ENCODE peak calls at places on chromosomes 5 and 9, in seven cellular contexts. J, A, P, Y, C, F and I are unnamed samples.
A peak's percentile ranks its signal among the peaks of the same experiment; 100 is the strongest.

GRCh38 chr9:9749591-9749990 is 863.2 kb downstream of the PTPRD start:
- DNase-seq in C (no peak), F (no peak), P (no peak), Y (no peak), A (no peak), J (no peak), I (no peak)

GRCh38 chr5:150519560-150519945 is 11.6 kb downstream of the NDST1 start:
- DNase-seq in A (no peak), C (no peak), J (no peak), P (no peak), F (no peak), Y (no peak), I (no peak)

GRCh38 chr5:143140492-143141231 is 262.8 kb downstream of the NR3C1 start:
- DNase-seq in F (no peak), J (no peak), Y (no peak), A (no peak), P (no peak), C (no peak), I (no peak)

GRCh38 chr9:107684224-107684623 is 194.7 kb upstream of the KLF4 start:
- DNase-seq in F (no peak), J (no peak), C (peak; percentile 60), P (no peak), Y (no peak), A (peak; percentile 1), I (no peak)

GRCh38 chr9:4126184-4126865 is 173.5 kb downstream of the GLIS3 start:
- DNase-seq in A (no peak), P (no peak), J (no peak), C (no peak), F (no peak), Y (no peak), I (no peak)

GRCh38 chr5:116378007-116378831 is 196.4 kb downstream of the SEMA6A start:
- DNase-seq in F (no peak), C (no peak), A (no peak), Y (no peak), J (no peak), P (no peak), I (no peak)

GRCh38 chr5:138912093-138912492 is 37.0 kb upstream of the LRRTM2 start:
- DNase-seq in Y (no peak), P (no peak), C (no peak), J (no peak), A (no peak), F (no peak), I (no peak)

GRCh38 chr5:179154346-179154990 is 94.3 kb downstream of the ZNF354C start:
- DNase-seq in Y (peak; percentile 64), A (no peak), F (no peak), J (peak; percentile 51), C (no peak), P (no peak), I (peak; percentile 58)

GRCh38 chr5:58786035-58786434 is 203.2 kb downstream of the RAB3C start:
- DNase-seq in J (no peak), C (no peak), Y (no peak), P (no peak), F (no peak), A (no peak), I (no peak)

GRCh38 chr5:34698109-34698419 is 41.9 kb downstream of the RAI14 start:
- DNase-seq in P (no peak), F (no peak), Y (no peak), A (no peak), J (no peak), C (no peak), I (no peak)

GRCh38 chr5:34697308-34698108 is 41.4 kb downstream of the RAI14 start:
- DNase-seq in A (no peak), Y (no peak), F (no peak), P (no peak), J (no peak), C (no peak), I (no peak)

GRCh38 chr5:34692781-34693180 is 36.7 kb downstream of the RAI14 start:
- DNase-seq in F (no peak), C (no peak), P (no peak), A (no peak), Y (no peak), J (no peak), I (no peak)

GRCh38 chr5:34694012-34694411 is 37.9 kb downstream of the RAI14 start:
- DNase-seq in F (no peak), Y (no peak), A (no peak), P (no peak), C (no peak), J (no peak), I (no peak)

DNA sequence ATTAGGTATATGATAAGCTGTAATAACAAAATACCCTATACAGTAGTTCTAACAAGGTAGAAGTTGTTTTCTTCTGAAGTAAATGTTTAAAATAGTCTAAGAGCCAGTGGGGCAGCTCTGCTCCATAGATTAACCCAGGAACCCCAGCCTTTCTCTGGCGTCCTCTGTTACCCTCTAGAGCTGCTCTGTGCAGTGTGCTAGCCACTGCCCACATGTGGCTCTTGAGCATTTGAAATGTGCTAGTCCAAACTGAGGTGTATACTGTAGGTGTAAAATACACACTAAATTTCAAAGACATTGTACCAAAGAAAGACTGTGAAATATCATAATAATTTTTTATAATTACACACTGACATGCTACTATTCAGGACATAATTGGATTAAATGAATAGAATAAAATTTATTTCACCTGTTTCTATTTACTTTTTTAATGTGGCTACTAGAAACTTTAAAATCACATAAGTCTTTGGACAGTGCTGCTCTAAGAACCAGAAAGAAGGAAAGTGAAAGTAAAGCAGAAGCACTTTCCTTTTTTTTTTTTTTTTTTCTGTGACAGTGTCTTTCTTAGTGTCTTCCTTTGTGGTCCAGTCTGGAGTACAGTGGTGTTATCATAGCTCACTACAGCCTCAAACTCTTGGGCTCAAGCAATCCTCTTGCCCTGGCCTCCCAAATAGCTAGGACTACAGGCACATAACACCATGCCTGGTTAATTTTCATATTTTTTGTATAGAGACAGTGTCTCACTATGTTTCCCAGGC is 39.3 kb downstream of the RAI14 start:
- DNase-seq in P (no peak), J (no peak), Y (no peak), A (no peak), F (no peak), C (no peak), I (no peak)
- H3K4me1 ChIP-seq in P (peaks cover 14% of the 10 kb centered on the region), J (peaks cover 53% of the 10 kb centered on the region), Y (peaks cover 6% of the 10 kb centered on the region), A (peaks cover 33% of the 10 kb centered on the region), F (no peaks in the 10 kb centered on the region), C (peaks cover 13% of the 10 kb centered on the region), I (peaks cover 29% of the 10 kb centered on the region)

DNA sequence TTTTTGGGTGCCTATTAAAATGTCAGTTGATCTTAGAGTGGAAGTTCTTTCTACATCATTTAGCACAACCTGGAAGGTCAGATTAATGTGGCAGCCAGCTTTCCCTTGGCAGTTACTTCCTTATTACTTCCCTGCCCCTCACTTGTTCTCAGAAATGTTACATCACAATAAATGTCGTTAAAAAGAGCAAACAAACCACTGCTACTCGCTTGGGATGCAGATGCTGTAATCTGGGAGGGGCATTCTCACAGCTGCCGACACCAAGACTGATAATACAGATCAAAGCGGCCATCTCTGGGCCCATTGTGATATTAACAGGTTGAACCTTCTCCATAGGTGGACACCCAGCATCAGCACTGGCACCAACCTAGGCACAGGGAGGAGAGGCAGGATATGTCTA is 29.3 kb downstream of the PLAC8L1 start:
- DNase-seq in A (no peak), Y (no peak), J (no peak), C (peak; percentile 22), F (no peak), P (no peak), I (no peak)
- H3K27ac ChIP-seq in A (no peak overlapping the region), Y (peak overlapping the region; percentile 63), J (no peak overlapping the region), C (no peak overlapping the region), F (no peak overlapping the region), P (no peak overlapping the region), I (no peak overlapping the region)

GRCh38 chr9:125529589-125530515 is 177.2 kb downstream of the MAPKAP1 start:
- DNase-seq in Y (no peak), A (no peak), P (no peak), F (no peak), C (no peak), J (no peak), I (no peak)
- H3K4me1 ChIP-seq in Y (peaks cover 3% of the 10 kb centered on the region), A (peaks cover 12% of the 10 kb centered on the region), P (peaks cover 30% of the 10 kb centered on the region), F (no peaks in the 10 kb centered on the region), C (no peaks in the 10 kb centered on the region), J (peaks cover 3% of the 10 kb centered on the region), I (peaks cover 11% of the 10 kb centered on the region)

DNA sequence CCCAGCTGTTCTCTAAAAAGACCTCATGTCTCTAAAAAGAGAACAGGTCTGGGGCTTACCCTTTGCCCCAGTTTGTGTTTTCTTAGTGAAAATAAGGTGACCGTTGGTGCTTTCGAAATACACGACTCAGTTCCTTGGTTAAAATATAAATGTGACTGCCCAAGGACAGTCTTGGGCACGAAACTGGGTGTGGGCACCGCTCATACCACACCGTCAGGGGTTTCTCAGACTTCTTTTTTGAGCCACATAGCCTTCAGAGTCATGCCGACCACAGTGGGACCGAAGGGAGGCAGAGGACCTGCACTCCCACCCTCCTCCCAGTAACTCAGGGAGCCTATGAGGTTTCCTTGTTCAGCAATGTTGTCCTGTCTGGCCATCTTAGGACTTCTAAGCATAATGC is 6.5 kb downstream of the SNX18 start:
- DNase-seq in C (no peak), P (no peak), Y (no peak), A (no peak), J (no peak), F (no peak), I (no peak)
- H3K27ac ChIP-seq in C (peak overlapping the region; percentile 48), P (peak overlapping the region; percentile 84), Y (no peak overlapping the region), A (no peak overlapping the region), J (peak overlapping the region; percentile 27), F (no peak overlapping the region), I (peak overlapping the region; percentile 52)

GRCh38 chr5:36305571-36306326 is 4.0 kb upstream of the RANBP3L start:
- DNase-seq in C (peak; percentile 42), P (peak; percentile 47), F (no peak), J (no peak), A (peak; percentile 48), Y (peak; percentile 82), I (peak; percentile 68)

GRCh38 chr5:36300181-36300926 is 1.3 kb downstream of the RANBP3L start:
- DNase-seq in C (peak; percentile 12), J (no peak), A (no peak), P (no peak), Y (no peak), F (no peak), I (no peak)

GRCh38 chr5:36300927-36301540 is 668 bp downstream of the RANBP3L start:
- DNase-seq in J (no peak), C (peak; percentile 18), Y (peak; percentile 43), F (no peak), A (no peak), P (no peak), I (no peak)

GRCh38 chr5:36301858-36302603 is at the start of gene RANBP3L:
- DNase-seq in C (peak; percentile 65), J (no peak), Y (peak; percentile 43), A (no peak), F (no peak), P (no peak), I (no peak)

GRCh38 chr5:36304095-36304494 is 2.4 kb upstream of the RANBP3L start:
- DNase-seq in C (no peak), J (no peak), F (no peak), P (no peak), Y (peak; percentile 32), A (no peak), I (no peak)
- H3K4me1 ChIP-seq in C (peaks cover 4% of the 10 kb centered on the region), J (peaks cover 28% of the 10 kb centered on the region), F (no peaks in the 10 kb centered on the region), P (peaks cover 23% of the 10 kb centered on the region), Y (no peaks in the 10 kb centered on the region), A (peaks cover 4% of the 10 kb centered on the region), I (peaks cover 10% of the 10 kb centered on the region)

GRCh38 chr9:129996161-129996849 is 46.7 kb downstream of the FNBP1 start:
- DNase-seq in P (no peak), Y (no peak), C (no peak), A (no peak), F (no peak), J (no peak), I (no peak)
- H3K27ac ChIP-seq in P (peak overlapping the region; percentile 87), Y (no peak overlapping the region), C (peak overlapping the region; percentile 54), A (peak overlapping the region; percentile 30), F (peak overlapping the region; percentile 54), J (peak overlapping the region; percentile 74), I (peak overlapping the region; percentile 80)

GRCh38 chr9:121649476-121650219 is 1.8 kb upstream of the DAB2IP start:
- DNase-seq in Y (no peak), C (no peak), A (no peak), F (no peak), P (peak; percentile 25), J (no peak), I (no peak)
- H3K4me1 ChIP-seq in Y (peaks cover 24% of the 10 kb centered on the region), C (peaks cover 33% of the 10 kb centered on the region), A (peaks cover 14% of the 10 kb centered on the region), F (peaks cover 11% of the 10 kb centered on the region), P (peaks cover 77% of the 10 kb centered on the region), J (peaks cover 30% of the 10 kb centered on the region), I (peaks cover 36% of the 10 kb centered on the region)